ENCODE peak calls at places on chromosome 19, in nine cellular contexts. Y, W, J, T, H, N, Q, B and R are unnamed samples.

GRCh38 chr19:3178377-3178972 is at the start of gene S1PR4:
- DNase-seq in Y (no peak), W (no peak), J (no peak), T (peak), H (peak), N (peak), Q (no peak), B (no peak), R (no peak)

GRCh38 chr19:31126236-31126635 is 223.0 kb downstream of the TSHZ3 start:
- DNase-seq in Y (peak), W (no peak), J (no peak), T (peak), H (no peak), N (no peak), Q (no peak), B (no peak), R (no peak)

GRCh38 chr19:14916848-14917247 is 24.4 kb upstream of the OR7C2 start:
- DNase-seq in Y (no peak), W (no peak), J (no peak), T (no peak), H (no peak), N (no peak), Q (no peak), B (no peak), R (no peak)

GRCh38 chr19:7914598-7915045 is at the start of gene TGFBR3L:
- DNase-seq in Y (no peak), W (no peak), J (no peak), T (no peak), H (no peak), N (no peak), Q (no peak), B (no peak), R (no peak)

GRCh38 chr19:3671680-3672574 is 28.3 kb downstream of the PIP5K1C start:
- DNase-seq in Y (peak), W (no peak), J (peak), T (no peak), H (no peak), N (no peak), Q (peak), B (no peak), R (no peak)

GRCh38 chr19:13984875-13985741 is 21.0 kb downstream of the RFX1 start:
- DNase-seq in Y (no peak), W (no peak), J (no peak), T (no peak), H (no peak), N (peak), Q (no peak), B (no peak), R (no peak)

GRCh38 chr19:18433039-18433691 is 4.8 kb downstream of the ISYNA1 start:
- DNase-seq in Y (no peak), W (no peak), J (no peak), T (no peak), H (peak), N (no peak), Q (no peak), B (no peak), R (no peak)

GRCh38 chr19:55113570-55114039 is 3.8 kb downstream of the PPP1R12C start:
- DNase-seq in Y (peak), W (no peak), J (peak), T (no peak), H (peak), N (no peak), Q (peak), B (peak), R (peak)

GRCh38 chr19:6494438-6495036 is 7.6 kb downstream of the TUBB4A start:
- DNase-seq in Y (no peak), W (no peak), J (no peak), T (no peak), H (no peak), N (no peak), Q (no peak), B (no peak), R (no peak)

GRCh38 chr19:55638864-55639359 is 1.9 kb upstream of the ZNF580 start:
- DNase-seq in Y (no peak), W (no peak), J (peak), T (no peak), H (peak), N (peak), Q (peak), B (no peak), R (no peak)

GRCh38 chr19:7679017-7679720 is 1.5 kb upstream of the TRAPPC5 start:
- DNase-seq in Y (no peak), W (no peak), J (no peak), T (peak), H (peak), N (no peak), Q (no peak), B (no peak), R (peak)

GRCh38 chr19:40619333-40620160 is 18.4 kb downstream of the LTBP4 start:
- DNase-seq in Y (no peak), W (no peak), J (no peak), T (no peak), H (no peak), N (peak), Q (no peak), B (no peak), R (no peak)

GRCh38 chr19:50925734-50926133 is 14.5 kb upstream of the KLK4 start:
- DNase-seq in Y (peak), W (no peak), J (peak), T (no peak), H (no peak), N (no peak), Q (no peak), B (no peak), R (no peak)

GRCh38 chr19:18150776-18151624 is 2.0 kb upstream of the PIK3R2 start:
- DNase-seq in Y (no peak), W (no peak), J (no peak), T (no peak), H (no peak), N (no peak), Q (no peak), B (no peak), R (no peak)

GRCh38 chr19:15866646-15867045 is 31.2 kb downstream of the CYP4F2 start:
- DNase-seq in Y (no peak), W (no peak), J (no peak), T (no peak), H (no peak), N (no peak), Q (no peak), B (no peak), R (no peak)

GRCh38 chr19:36051236-36051635 is 2.8 kb downstream of the THAP8 start:
- DNase-seq in Y (no peak), W (peak), J (no peak), T (no peak), H (no peak), N (no peak), Q (no peak), B (no peak), R (no peak)

GRCh38 chr19:17584132-17584531 is 28.7 kb downstream of the COLGALT1 start:
- DNase-seq in Y (no peak), W (no peak), J (no peak), T (no peak), H (no peak), N (no peak), Q (no peak), B (no peak), R (no peak)

GRCh38 chr19:38229585-38230073 is 5.6 kb upstream of the DPF1 start:
- DNase-seq in Y (peak), W (peak), J (peak), T (peak), H (peak), N (no peak), Q (peak), B (peak), R (peak)

GRCh38 chr19:35479278-35479677 is 11.0 kb downstream of the KRTDAP start:
- DNase-seq in Y (no peak), W (no peak), J (no peak), T (no peak), H (no peak), N (no peak), Q (no peak), B (no peak), R (no peak)

GRCh38 chr19:15337202-15337601 is 4.9 kb upstream of the BRD4 start:
- DNase-seq in Y (peak), W (no peak), J (peak), T (no peak), H (no peak), N (no peak), Q (peak), B (peak), R (no peak)

GRCh38 chr19:53467503-53468262 is at the start of gene ZNF813:
- DNase-seq in Y (peak), W (no peak), J (peak), T (peak), H (peak), N (peak), Q (peak), B (peak), R (peak)

GRCh38 chr19:38412491-38412890 is 9.6 kb downstream of the FAM98C start:
- DNase-seq in Y (no peak), W (no peak), J (no peak), T (no peak), H (no peak), N (no peak), Q (no peak), B (no peak), R (no peak)

GRCh38 chr19:58209577-58209976 is 19.1 kb upstream of the ZNF544 start:
- DNase-seq in Y (no peak), W (no peak), J (no peak), T (no peak), H (no peak), N (no peak), Q (no peak), B (no peak), R (no peak)

GRCh38 chr19:58204566-58204965 is 21.7 kb downstream of the ZNF274 start:
- DNase-seq in Y (no peak), W (no peak), J (no peak), T (no peak), H (no peak), N (no peak), Q (no peak), B (no peak), R (no peak)

DNA sequence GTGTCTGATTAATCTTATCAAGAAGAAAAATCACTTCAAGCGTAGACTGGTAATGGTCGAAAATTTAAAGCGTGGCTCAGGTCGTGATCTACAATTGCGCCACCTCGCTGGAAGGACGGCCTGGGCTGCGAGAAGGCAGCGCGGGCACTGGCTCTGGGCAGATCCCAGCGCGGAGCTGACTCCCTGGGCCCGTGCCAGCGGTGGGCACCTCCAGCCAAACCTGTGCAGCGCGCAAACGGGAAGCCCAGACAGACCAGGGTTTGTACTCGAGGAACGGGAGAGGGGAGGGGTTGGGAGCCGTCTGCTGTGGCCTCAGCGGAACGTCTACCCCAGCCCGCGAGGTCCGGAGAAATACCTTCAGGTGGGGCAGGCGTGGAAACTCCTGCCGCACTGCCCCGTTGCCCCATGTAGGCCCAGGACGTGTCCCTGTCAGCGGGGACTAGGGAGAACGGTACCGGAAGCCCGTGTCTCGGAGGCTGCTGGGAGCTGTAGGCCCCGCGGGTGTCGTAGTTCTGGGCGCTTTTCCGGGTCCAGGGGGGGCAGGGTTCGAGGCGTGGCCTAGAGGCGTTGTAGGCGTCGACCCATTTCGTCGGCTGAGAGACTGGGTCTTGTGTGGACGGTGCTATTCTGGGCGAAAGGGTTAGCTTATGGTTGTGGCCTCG is 21.1 kb downstream of the ZNF274 start:
- DNase-seq in Y (no peak), W (no peak), J (no peak), T (no peak), H (no peak), N (no peak), Q (no peak), B (no peak), R (no peak)
- H3K4me3 ChIP-seq in Y (no peak), W (no peak), J (no peak), T (no peak), H (no peak), N (no peak), Q (no peak), B (no peak), R (no peak)

DNA sequence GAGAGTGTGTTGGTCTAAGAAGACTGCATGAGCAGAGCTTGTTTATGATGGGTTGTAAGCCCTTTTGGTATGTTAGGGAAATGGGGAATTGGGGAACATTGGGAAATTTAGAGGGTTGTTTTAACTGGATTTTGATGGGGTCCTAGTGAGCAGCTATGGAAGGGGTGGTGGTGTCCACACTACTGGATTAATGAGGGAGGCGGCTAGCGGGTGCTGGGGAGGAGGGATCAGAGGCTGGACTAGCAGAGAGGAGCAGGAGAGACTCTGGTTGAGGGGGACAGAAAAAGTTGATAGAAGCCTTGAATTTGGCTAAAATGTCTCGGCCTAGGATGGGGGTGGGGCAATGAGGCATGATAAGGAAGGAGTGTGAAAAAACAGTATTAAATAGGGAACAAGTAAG is 1369.1 kb downstream of the UQCRFS1 start:
- DNase-seq in Y (no peak), W (no peak), J (no peak), T (no peak), H (no peak), N (no peak), Q (no peak), B (no peak), R (no peak)
- H3K4me3 ChIP-seq in Y (no peak), W (no peak), J (no peak), T (no peak), H (no peak), N (no peak), Q (no peak), B (no peak), R (no peak)

DNA sequence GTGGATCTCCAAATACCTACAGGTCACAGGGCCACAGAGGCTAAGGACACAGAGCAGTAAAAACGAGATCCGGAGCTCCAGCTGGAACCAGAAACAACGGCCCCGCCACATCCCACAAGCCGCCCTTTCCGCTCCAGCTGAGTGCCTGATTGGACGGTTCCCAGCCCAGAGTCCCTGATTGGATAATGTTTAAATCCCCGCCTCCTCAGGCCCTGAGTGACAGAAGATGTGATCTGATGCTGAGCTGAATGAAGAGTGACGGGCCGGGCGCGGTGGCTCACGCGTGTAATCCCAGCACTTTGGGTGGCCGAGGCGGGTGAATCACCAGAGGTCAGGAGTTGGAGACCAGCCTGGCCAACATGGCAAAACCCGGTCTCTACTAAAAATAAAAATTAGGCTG is at the start of gene ZNF99:
- DNase-seq in Y (no peak), W (no peak), J (no peak), T (no peak), H (peak), N (no peak), Q (no peak), B (no peak), R (peak)
- H3K4me3 ChIP-seq in Y (no peak), W (no peak), J (no peak), T (no peak), H (peak), N (peak), Q (no peak), B (no peak), R (no peak)

DNA sequence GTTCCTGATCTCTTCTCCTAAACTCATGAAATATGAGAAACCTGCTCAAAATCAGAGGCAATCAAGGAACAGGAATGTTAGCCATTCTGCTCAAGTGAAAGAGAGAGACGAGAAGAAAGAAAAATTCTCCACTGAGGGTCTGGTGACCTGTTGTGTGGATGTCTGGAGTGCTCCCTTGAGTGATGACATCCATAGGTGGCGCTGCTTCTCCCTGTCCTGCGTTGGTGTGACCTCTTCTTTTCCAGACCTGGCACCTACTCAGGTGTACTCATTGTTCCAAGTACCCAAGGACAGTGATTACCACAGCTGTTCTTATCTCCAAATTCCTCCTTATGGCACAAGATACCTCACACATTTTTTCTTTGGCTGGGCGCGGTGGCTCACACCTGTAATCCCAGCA is 4.0 kb downstream of the ZNF223 start:
- DNase-seq in Y (no peak), W (no peak), J (no peak), T (no peak), H (no peak), N (no peak), Q (no peak), B (no peak), R (no peak)
- H3K4me3 ChIP-seq in Y (no peak), W (no peak), J (no peak), T (no peak), H (no peak), N (no peak), Q (no peak), B (no peak), R (no peak)

DNA sequence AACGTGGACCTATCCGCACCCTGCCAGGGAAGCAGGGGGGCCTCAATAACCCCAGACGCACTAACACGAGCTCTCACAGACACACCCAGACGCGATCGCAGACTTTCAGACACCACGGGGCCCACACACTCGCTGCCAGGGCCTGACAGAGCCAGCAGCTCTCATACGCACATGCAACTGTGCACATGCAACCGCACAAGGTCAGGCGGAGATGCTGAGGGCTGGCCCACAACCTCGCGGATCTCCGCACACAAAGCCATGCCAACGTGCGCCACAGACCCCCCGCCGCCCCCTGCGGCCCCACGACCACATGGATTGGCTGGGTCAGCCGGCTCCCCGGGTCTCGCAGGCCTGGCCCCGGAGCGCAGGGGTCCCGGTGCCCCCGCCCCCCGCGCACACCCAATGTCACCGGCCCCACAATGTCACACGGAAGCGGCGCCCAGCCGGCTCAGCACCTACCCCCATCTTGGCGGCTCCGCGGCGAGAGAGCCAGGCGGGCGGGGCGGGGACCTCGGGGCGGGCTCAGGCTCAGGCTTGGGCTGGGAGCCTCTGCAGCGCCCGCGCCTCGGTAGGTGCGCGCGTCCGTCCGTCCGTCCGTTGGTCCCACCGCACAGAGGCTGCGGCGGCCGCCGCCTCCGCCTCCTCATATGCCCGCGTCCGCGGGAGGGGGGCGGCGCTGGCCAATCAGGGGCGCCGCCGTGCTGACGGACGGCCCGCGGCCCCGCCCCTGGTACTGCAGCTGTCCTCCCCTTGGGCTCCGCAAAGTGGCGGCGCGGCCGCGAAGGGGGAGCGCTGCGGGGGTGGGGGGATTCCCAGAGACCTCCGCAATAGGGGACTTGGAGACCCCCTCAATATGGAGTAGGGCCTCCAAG is at the start of gene ATP1A3:
- DNase-seq in Y (peak), W (peak), J (peak), T (peak), H (no peak), N (peak), Q (peak), B (no peak), R (peak)
- H3K4me3 ChIP-seq in Y (peak), W (peak), J (peak), T (peak), H (peak), N (peak), Q (peak), B (peak), R (peak)

GRCh38 chr19:47257411-47258169 is 1.3 kb downstream of the CCDC9 start:
- DNase-seq in Y (peak), W (no peak), J (no peak), T (no peak), H (no peak), N (no peak), Q (no peak), B (no peak), R (no peak)

GRCh38 chr19:47255947-47256687 is at the start of gene CCDC9:
- DNase-seq in Y (peak), W (peak), J (peak), T (peak), H (peak), N (peak), Q (peak), B (no peak), R (peak)

GRCh38 chr19:47258895-47259555 is 2.7 kb downstream of the CCDC9 start:
- DNase-seq in Y (no peak), W (no peak), J (no peak), T (no peak), H (no peak), N (no peak), Q (no peak), B (no peak), R (no peak)

GRCh38 chr19:47258434-47258833 is 2.1 kb downstream of the CCDC9 start:
- DNase-seq in Y (no peak), W (no peak), J (no peak), T (no peak), H (no peak), N (no peak), Q (no peak), B (no peak), R (no peak)

GRCh38 chr19:47256688-47257410 is 524 bp downstream of the CCDC9 start:
- DNase-seq in Y (peak), W (peak), J (peak), T (peak), H (peak), N (peak), Q (peak), B (peak), R (peak)
- H3K4me3 ChIP-seq in Y (peak), W (peak), J (peak), T (peak), H (peak), N (peak), Q (peak), B (peak), R (peak)